ENCODE peak calls at places on chromosomes 16 and 17, in ten cellular contexts. M is OCI-LY7; H is tibial artery; P is astrocyte of the spinal cord; U is CD8-positive, alpha-beta T cell; J is prostate gland; O is progenitor cell of endocrine pancreas; G is neural crest cell; B is astrocyte of the cerebellum; F is H9. R is an unnamed sample.

GRCh38 chr17:29115906-29116651 is 64.1 kb downstream of the MYO18A start:
- DNase-seq in M (peak; percentile 35), H (no peak), P (peak; percentile 44), U (peak; percentile 13), J (no peak), O (no peak), G (peak; percentile 29), B (no peak), F (peak; percentile 90), R (peak; percentile 54)

GRCh38 chr16:4360538-4361021 is 9.5 kb upstream of the PAM16 start:
- DNase-seq in M (no peak), H (no peak), P (no peak), U (no peak), J (no peak), O (no peak), G (no peak), B (no peak), F (peak; percentile 68), R (no peak)

GRCh38 chr16:46845952-46846351 is 15.0 kb upstream of the C16orf87 start:
- DNase-seq in M (no peak), H (no peak), P (no peak), U (no peak), J (no peak), O (no peak), G (no peak), B (no peak), F (no peak), R (no peak)

GRCh38 chr17:8189041-8189710 is 804 bp downstream of the BORCS6 start:
- DNase-seq in M (no peak), H (peak; percentile 76), P (no peak), U (peak; percentile 19), J (peak; percentile 11), O (peak; percentile 24), G (no peak), B (no peak), F (no peak), R (no peak)

GRCh38 chr16:72783716-72784320 is 264.1 kb downstream of the ZFHX3 start:
- DNase-seq in M (no peak), H (no peak), P (peak; percentile 52), U (no peak), J (no peak), O (no peak), G (no peak), B (peak; percentile 9), F (no peak), R (no peak)

GRCh38 chr17:28599311-28600184 is 723 bp upstream of the SPAG5 start:
- DNase-seq in M (peak; percentile 55), H (peak; percentile 80), P (peak; percentile 85), U (peak; percentile 44), J (peak; percentile 56), O (no peak), G (no peak), B (peak; percentile 60), F (peak; percentile 63), R (peak; percentile 80)

GRCh38 chr17:45641541-45641940 is 142.6 kb upstream of the CRHR1 start:
- DNase-seq in M (no peak), H (peak; percentile 42), P (no peak), U (no peak), J (no peak), O (no peak), G (no peak), B (no peak), F (no peak), R (no peak)

GRCh38 chr16:46986896-46987295 is 13.4 kb upstream of the DNAJA2 start:
- DNase-seq in M (no peak), H (no peak), P (peak; percentile 50), U (no peak), J (peak; percentile 65), O (no peak), G (no peak), B (no peak), F (no peak), R (no peak)

GRCh38 chr17:81043725-81044427 is 8.9 kb downstream of the BAIAP2 start:
- DNase-seq in M (no peak), H (no peak), P (peak; percentile 77), U (no peak), J (no peak), O (no peak), G (no peak), B (peak; percentile 59), F (peak; percentile 83), R (no peak)

GRCh38 chr17:79951361-79952264 is 84.1 kb downstream of the TBC1D16 start:
- DNase-seq in M (no peak), H (peak; percentile 76), P (peak; percentile 94), U (no peak), J (peak; percentile 78), O (no peak), G (peak; percentile 42), B (peak; percentile 92), F (peak; percentile 54), R (no peak)

GRCh38 chr17:79949646-79950292 is 85.9 kb downstream of the TBC1D16 start:
- DNase-seq in M (no peak), H (peak; percentile 55), P (no peak), U (no peak), J (no peak), O (no peak), G (no peak), B (no peak), F (peak; percentile 91), R (no peak)

GRCh38 chr17:79950306-79950705 is 85.4 kb downstream of the TBC1D16 start:
- DNase-seq in M (no peak), H (peak; percentile 63), P (no peak), U (no peak), J (no peak), O (no peak), G (no peak), B (no peak), F (peak; percentile 78), R (no peak)

GRCh38 chr17:79948918-79949645 is 86.6 kb downstream of the TBC1D16 start:
- DNase-seq in M (no peak), H (peak; percentile 64), P (peak; percentile 20), U (no peak), J (no peak), O (no peak), G (no peak), B (no peak), F (no peak), R (no peak)

GRCh38 chr17:79950711-79951110 is 85.0 kb downstream of the TBC1D16 start:
- DNase-seq in M (no peak), H (peak; percentile 50), P (peak; percentile 37), U (no peak), J (no peak), O (no peak), G (peak; percentile 62), B (no peak), F (peak; percentile 72), R (no peak)
- TF ChIP-seq CTCF in M (no peak), H (no peak), P (no peak), U (no peak), J (no peak), O (peak; percentile 0), G (no peak), B (no peak), F (no peak), R (no peak)

DNA sequence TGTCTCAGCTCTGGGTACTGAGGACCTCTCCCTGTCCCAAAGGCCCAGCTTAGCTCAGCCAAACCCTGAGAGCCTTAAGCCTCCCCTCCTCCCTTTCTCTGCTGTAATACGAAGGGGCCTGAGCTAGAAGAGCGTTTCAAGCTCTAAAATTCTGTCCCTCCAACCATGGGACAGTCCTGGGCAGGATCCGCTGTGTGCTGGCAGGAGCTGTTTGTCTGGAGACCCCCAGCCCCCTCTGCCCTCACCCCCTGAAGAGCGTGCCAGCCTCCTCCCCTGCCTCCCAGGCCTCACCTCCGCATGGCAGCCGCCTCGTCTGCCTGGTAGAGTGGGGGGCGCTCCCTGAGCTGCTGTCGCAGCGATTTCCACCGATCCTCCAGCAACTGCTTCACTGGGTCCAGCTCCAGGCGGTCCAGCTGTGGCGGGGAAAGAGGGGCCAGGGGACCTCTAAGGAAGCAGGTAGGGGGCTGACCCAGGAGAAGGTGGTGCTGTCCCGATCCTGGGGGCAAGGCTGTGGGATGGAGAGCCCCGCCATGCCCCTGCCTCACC is 14.7 kb downstream of the UBALD2 start:
- DNase-seq in M (no peak), H (no peak), P (no peak), U (no peak), J (no peak), O (no peak), G (no peak), B (no peak), F (no peak), R (no peak)
- TF ChIP-seq CTCF in M (no peak), H (no peak), P (no peak), U (no peak), J (no peak), O (no peak), G (peak; percentile 13), B (no peak), F (no peak), R (no peak)

DNA sequence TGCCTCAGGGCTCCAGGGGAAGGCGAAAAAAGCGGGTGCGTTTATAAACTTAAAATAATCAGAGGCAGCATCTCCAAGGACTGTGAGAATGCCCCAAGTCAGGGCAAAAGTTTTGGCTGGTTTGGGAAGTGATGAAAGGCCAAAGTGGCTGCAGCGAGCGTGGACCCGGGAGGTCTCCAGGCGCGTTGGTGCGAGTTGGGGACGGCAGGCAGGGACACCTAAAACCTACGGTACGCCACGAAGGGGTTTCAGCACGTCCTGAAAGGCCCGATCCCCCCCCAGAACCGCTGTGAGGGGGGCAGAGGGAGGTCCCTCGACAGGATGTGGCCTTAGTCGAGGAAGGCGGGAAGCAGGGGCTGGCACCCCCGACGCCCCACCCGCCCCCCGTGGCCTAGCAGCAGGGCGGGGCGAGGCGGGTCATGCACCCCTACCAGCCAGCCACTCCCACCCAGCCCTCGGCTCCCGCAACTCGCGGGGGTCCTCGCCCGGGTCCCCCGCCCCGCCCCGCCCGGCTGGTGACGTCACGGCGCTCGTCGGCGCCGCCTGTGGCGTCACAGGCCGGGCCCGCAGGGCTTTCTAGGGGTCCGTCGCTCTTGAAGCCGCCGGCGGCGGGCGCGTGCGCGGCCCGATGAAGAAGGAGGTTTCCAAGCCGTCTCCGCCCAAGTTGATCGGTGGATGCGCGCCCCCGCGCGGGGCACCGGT is at the start of gene MYCBPAP:
- DNase-seq in M (peak; percentile 82), H (peak; percentile 90), P (peak; percentile 73), U (peak; percentile 68), J (peak; percentile 74), O (peak; percentile 71), G (peak; percentile 70), B (peak; percentile 47), F (peak; percentile 90), R (peak; percentile 91)
- TF ChIP-seq CTCF in M (no peak), H (no peak), P (peak; percentile 5), U (no peak), J (no peak), O (peak; percentile 25), G (no peak), B (no peak), F (peak; percentile 24), R (no peak)

DNA sequence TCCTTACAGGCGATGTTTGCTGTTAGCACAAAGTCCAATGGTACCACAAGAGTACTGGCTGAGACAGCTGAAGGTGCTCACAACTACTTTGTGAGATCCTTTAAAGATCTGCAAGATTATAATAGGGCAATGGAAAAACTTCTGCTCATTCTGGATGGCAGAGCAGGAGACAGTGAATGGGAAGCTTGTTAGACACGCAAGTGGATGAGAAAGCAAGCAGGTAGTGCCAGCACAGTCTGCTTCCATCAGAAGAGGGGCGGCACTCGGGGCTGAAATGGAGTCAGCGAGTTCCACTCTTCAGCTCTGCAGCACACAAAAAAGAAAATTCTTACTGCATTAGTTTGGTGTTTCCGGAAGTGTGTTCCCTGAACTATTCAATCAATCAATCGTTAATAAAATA is 4.8 kb upstream of the TEKT3 start:
- DNase-seq in M (no peak), H (no peak), P (no peak), U (no peak), J (no peak), O (no peak), G (no peak), B (no peak), F (no peak), R (no peak)
- TF ChIP-seq CTCF in M (no peak), H (no peak), P (no peak), U (no peak), J (no peak), O (no peak), G (no peak), B (no peak), F (no peak), R (no peak)

GRCh38 chr17:40443988-40444899 is 994 bp downstream of the IGFBP4 start:
- DNase-seq in M (no peak), H (no peak), P (no peak), U (no peak), J (no peak), O (no peak), G (no peak), B (no peak), F (no peak), R (peak; percentile 46)
- TF ChIP-seq CTCF in M (no peak), H (peak; percentile 0), P (no peak), U (no peak), J (no peak), O (no peak), G (no peak), B (no peak), F (no peak), R (no peak)

R was measured in GM20000.